ENCODE peak calls at places on chromosomes 4 and X, in eight cellular contexts. One of them, this sample, is unnamed.
A peak's percentile ranks its signal among the peaks of the same experiment; 100 is the strongest.

GRCh38 chr4:28947374-28947773 is 1772.8 kb upstream of the PCDH7 start:
- DNase-seq in WTC11: no peak
- DNase-seq in endothelial cell of umbilical vein: no peak
- DNase-seq in H1: no peak
- DNase-seq in HCT116: no peak
- DNase-seq in GM12878: no peak
- DNase-seq in K562: no peak
- DNase-seq in A549: no peak
- DNase-seq in this sample: no peak

GRCh38 chr4:26248647-26249046 is 72.2 kb upstream of the RBPJ start:
- DNase-seq in H1: no peak
- DNase-seq in GM12878: no peak
- DNase-seq in HCT116: no peak
- DNase-seq in A549: no peak
- DNase-seq in WTC11: no peak
- DNase-seq in endothelial cell of umbilical vein: no peak
- DNase-seq in K562: no peak
- DNase-seq in this sample: peak; percentile 26

GRCh38 chr4:108881190-108881589 is 118.3 kb upstream of the ETNPPL start:
- DNase-seq in A549: no peak
- DNase-seq in K562: no peak
- DNase-seq in H1: no peak
- DNase-seq in endothelial cell of umbilical vein: peak; percentile 85
- DNase-seq in WTC11: no peak
- DNase-seq in GM12878: no peak
- DNase-seq in HCT116: no peak
- DNase-seq in this sample: no peak

GRCh38 chrX:51860679-51861078 is 32.7 kb upstream of the MAGED1 start:
- DNase-seq in A549: peak; percentile 25
- DNase-seq in H1: no peak
- DNase-seq in endothelial cell of umbilical vein: peak; percentile 22
- DNase-seq in GM12878: no peak
- DNase-seq in K562: peak; percentile 27
- DNase-seq in HCT116: peak; percentile 18
- DNase-seq in WTC11: peak; percentile 13
- DNase-seq in this sample: peak; percentile 30

GRCh38 chr4:113468165-113469022 is 293.1 kb downstream of the CAMK2D start:
- DNase-seq in A549: peak; percentile 79
- DNase-seq in K562: no peak
- DNase-seq in GM12878: no peak
- DNase-seq in endothelial cell of umbilical vein: peak; percentile 100
- DNase-seq in HCT116: peak; percentile 98
- DNase-seq in WTC11: peak; percentile 10
- DNase-seq in H1: peak; percentile 66
- DNase-seq in this sample: peak; percentile 23

GRCh38 chr4:156019238-156019637 is 65.6 kb upstream of the CTSO start:
- DNase-seq in K562: no peak
- DNase-seq in H1: no peak
- DNase-seq in GM12878: no peak
- DNase-seq in A549: no peak
- DNase-seq in WTC11: no peak
- DNase-seq in endothelial cell of umbilical vein: no peak
- DNase-seq in HCT116: no peak
- DNase-seq in this sample: no peak

GRCh38 chrX:135185795-135186443 is 14.7 kb upstream of the CT55 start:
- DNase-seq in HCT116: peak; percentile 42
- DNase-seq in endothelial cell of umbilical vein: peak; percentile 30
- DNase-seq in A549: peak; percentile 58
- DNase-seq in H1: peak; percentile 25
- DNase-seq in WTC11: peak; percentile 32
- DNase-seq in GM12878: peak; percentile 11
- DNase-seq in K562: peak; percentile 54
- DNase-seq in this sample: peak; percentile 70

GRCh38 chr4:4990329-4990728 is 28.9 kb downstream of the CYTL1 start:
- DNase-seq in endothelial cell of umbilical vein: no peak
- DNase-seq in GM12878: no peak
- DNase-seq in WTC11: no peak
- DNase-seq in HCT116: no peak
- DNase-seq in A549: no peak
- DNase-seq in H1: no peak
- DNase-seq in K562: no peak
- DNase-seq in this sample: no peak

GRCh38 chrX:118807151-118808017 is 16.2 kb upstream of the ZCCHC12 start:
- DNase-seq in K562: peak; percentile 24
- DNase-seq in A549: peak; percentile 67
- DNase-seq in GM12878: peak; percentile 15
- DNase-seq in WTC11: peak; percentile 36
- DNase-seq in HCT116: peak; percentile 15
- DNase-seq in endothelial cell of umbilical vein: peak; percentile 50
- DNase-seq in H1: no peak
- DNase-seq in this sample: peak; percentile 74

GRCh38 chrX:57641338-57641737 is 38.7 kb downstream of the NLRP2B start:
- DNase-seq in H1: no peak
- DNase-seq in GM12878: no peak
- DNase-seq in A549: no peak
- DNase-seq in endothelial cell of umbilical vein: no peak
- DNase-seq in K562: no peak
- DNase-seq in HCT116: no peak
- DNase-seq in WTC11: no peak
- DNase-seq in this sample: no peak
- TF ChIP-seq MAX in H1: no peak
- TF ChIP-seq MAX in GM12878: no peak
- TF ChIP-seq MAX in A549: no peak
- TF ChIP-seq MAX in endothelial cell of umbilical vein: no peak
- TF ChIP-seq MAX in K562: no peak
- TF ChIP-seq MAX in HCT116: no peak
- TF ChIP-seq MAX in WTC11: no peak
- TF ChIP-seq MAX in this sample: no peak

DNA sequence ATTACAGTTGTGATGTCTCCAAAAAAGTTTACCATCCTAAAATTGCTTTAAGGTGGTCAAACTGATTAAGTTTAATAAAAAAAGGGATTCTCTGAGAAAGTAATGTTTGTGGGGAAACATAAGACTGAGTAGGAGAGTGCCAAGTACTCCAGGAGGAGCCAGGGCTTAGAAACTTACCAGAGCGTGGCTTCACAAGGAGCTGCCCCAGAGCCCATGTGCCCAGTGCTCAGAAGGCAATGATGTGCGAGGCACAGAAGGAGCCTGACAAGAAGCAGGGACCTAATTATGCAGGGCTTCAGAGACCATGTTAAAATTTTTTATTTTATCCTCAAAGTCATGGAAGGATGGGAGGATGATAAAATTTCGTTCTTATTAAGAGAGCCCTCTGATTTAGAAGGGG is 204.2 kb downstream of the PALLD start:
- DNase-seq in H1: no peak
- DNase-seq in K562: no peak
- DNase-seq in endothelial cell of umbilical vein: no peak
- DNase-seq in GM12878: no peak
- DNase-seq in WTC11: no peak
- DNase-seq in A549: no peak
- DNase-seq in HCT116: no peak
- DNase-seq in this sample: no peak
- TF ChIP-seq MAX in H1: no peak
- TF ChIP-seq MAX in K562: no peak
- TF ChIP-seq MAX in endothelial cell of umbilical vein: no peak
- TF ChIP-seq MAX in GM12878: no peak
- TF ChIP-seq MAX in WTC11: no peak
- TF ChIP-seq MAX in A549: no peak
- TF ChIP-seq MAX in HCT116: no peak
- TF ChIP-seq MAX in this sample: no peak

GRCh38 chrX:97747346-97747745 is 863.6 kb downstream of the RPA4 start:
- DNase-seq in WTC11: no peak
- DNase-seq in HCT116: no peak
- DNase-seq in endothelial cell of umbilical vein: no peak
- DNase-seq in A549: no peak
- DNase-seq in H1: no peak
- DNase-seq in GM12878: no peak
- DNase-seq in K562: no peak
- DNase-seq in this sample: no peak

GRCh38 chrX:97740886-97741285 is 857.2 kb downstream of the RPA4 start:
- DNase-seq in GM12878: no peak
- DNase-seq in HCT116: no peak
- DNase-seq in A549: no peak
- DNase-seq in endothelial cell of umbilical vein: no peak
- DNase-seq in K562: no peak
- DNase-seq in WTC11: no peak
- DNase-seq in H1: no peak
- DNase-seq in this sample: no peak

GRCh38 chrX:97740044-97740443 is 856.3 kb downstream of the RPA4 start:
- DNase-seq in A549: no peak
- DNase-seq in GM12878: no peak
- DNase-seq in K562: no peak
- DNase-seq in WTC11: no peak
- DNase-seq in endothelial cell of umbilical vein: peak; percentile 1
- DNase-seq in H1: no peak
- DNase-seq in HCT116: no peak
- DNase-seq in this sample: no peak

GRCh38 chrX:97743014-97743413 is 859.3 kb downstream of the RPA4 start:
- DNase-seq in H1: no peak
- DNase-seq in HCT116: no peak
- DNase-seq in A549: peak; percentile 0
- DNase-seq in GM12878: no peak
- DNase-seq in WTC11: peak; percentile 14
- DNase-seq in K562: no peak
- DNase-seq in endothelial cell of umbilical vein: no peak
- DNase-seq in this sample: peak; percentile 16
- TF ChIP-seq MAX in H1: no peak
- TF ChIP-seq MAX in HCT116: no peak
- TF ChIP-seq MAX in A549: no peak
- TF ChIP-seq MAX in GM12878: no peak
- TF ChIP-seq MAX in WTC11: no peak
- TF ChIP-seq MAX in K562: no peak
- TF ChIP-seq MAX in endothelial cell of umbilical vein: no peak
- TF ChIP-seq MAX in this sample: no peak

DNA sequence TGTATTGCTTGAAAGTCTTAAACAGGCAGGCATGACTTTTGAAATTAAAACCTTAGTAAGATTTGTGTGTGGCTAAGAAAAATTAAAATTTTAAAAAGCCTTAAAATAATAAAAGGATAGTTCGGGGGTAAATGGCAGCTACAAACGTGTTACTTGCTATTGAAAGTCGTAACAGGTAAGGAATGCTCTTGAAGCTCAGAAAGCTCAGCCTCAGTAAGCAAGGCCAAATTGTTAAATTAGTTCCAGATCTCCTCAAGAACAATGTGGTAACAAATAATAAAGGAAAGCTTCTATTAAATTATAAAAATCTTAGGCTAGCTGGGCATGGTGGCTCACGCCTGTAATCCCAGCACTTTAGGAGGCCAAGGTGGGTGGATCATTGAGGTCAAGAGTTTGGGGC is 25.5 kb downstream of the PRMT9 start:
- DNase-seq in A549: no peak
- DNase-seq in endothelial cell of umbilical vein: no peak
- DNase-seq in K562: no peak
- DNase-seq in GM12878: no peak
- DNase-seq in HCT116: no peak
- DNase-seq in H1: no peak
- DNase-seq in WTC11: no peak
- DNase-seq in this sample: no peak
- TF ChIP-seq MAX in A549: no peak
- TF ChIP-seq MAX in endothelial cell of umbilical vein: no peak
- TF ChIP-seq MAX in K562: no peak
- TF ChIP-seq MAX in GM12878: no peak
- TF ChIP-seq MAX in HCT116: no peak
- TF ChIP-seq MAX in H1: no peak
- TF ChIP-seq MAX in WTC11: no peak
- TF ChIP-seq MAX in this sample: no peak

DNA sequence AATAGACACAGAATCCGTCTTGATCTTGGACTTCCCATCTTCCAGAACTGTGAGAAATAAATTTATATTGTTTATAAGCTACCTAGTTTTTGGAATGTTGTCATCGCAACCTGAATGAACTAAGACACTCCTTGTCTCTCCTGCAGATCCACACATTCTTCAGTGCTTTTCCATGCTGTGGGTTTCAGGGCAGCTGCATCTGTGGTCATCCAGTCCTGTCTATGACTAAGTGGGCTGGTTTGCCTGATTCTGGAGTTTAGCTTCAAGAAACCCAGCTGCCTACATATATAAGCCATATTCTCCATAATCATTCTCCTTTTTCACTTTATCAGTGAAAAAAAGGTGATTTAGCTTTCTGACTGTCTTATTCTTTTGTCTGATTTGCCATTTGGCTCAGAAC is 170.3 kb upstream of the KIT start:
- DNase-seq in endothelial cell of umbilical vein: no peak
- DNase-seq in HCT116: no peak
- DNase-seq in A549: no peak
- DNase-seq in WTC11: no peak
- DNase-seq in K562: no peak
- DNase-seq in GM12878: no peak
- DNase-seq in H1: no peak
- DNase-seq in this sample: no peak
- TF ChIP-seq MAX in endothelial cell of umbilical vein: no peak
- TF ChIP-seq MAX in HCT116: no peak
- TF ChIP-seq MAX in A549: no peak
- TF ChIP-seq MAX in WTC11: no peak
- TF ChIP-seq MAX in K562: no peak
- TF ChIP-seq MAX in GM12878: no peak
- TF ChIP-seq MAX in H1: no peak
- TF ChIP-seq MAX in this sample: no peak

GRCh38 chr4:104860227-104861123 is 286.2 kb upstream of the TET2 start:
- DNase-seq in endothelial cell of umbilical vein: peak; percentile 67
- DNase-seq in HCT116: peak; percentile 76
- DNase-seq in GM12878: peak; percentile 72
- DNase-seq in H1: peak; percentile 36
- DNase-seq in WTC11: peak; percentile 54
- DNase-seq in A549: peak; percentile 66
- DNase-seq in K562: peak; percentile 27
- DNase-seq in this sample: peak; percentile 73

GRCh38 chr4:104859601-104860000 is 287.1 kb upstream of the TET2 start:
- DNase-seq in H1: no peak
- DNase-seq in endothelial cell of umbilical vein: no peak
- DNase-seq in HCT116: no peak
- DNase-seq in K562: no peak
- DNase-seq in A549: no peak
- DNase-seq in WTC11: no peak
- DNase-seq in GM12878: no peak
- DNase-seq in this sample: no peak
- TF ChIP-seq MAX in H1: no peak
- TF ChIP-seq MAX in endothelial cell of umbilical vein: no peak
- TF ChIP-seq MAX in HCT116: no peak
- TF ChIP-seq MAX in K562: no peak
- TF ChIP-seq MAX in A549: no peak
- TF ChIP-seq MAX in WTC11: no peak
- TF ChIP-seq MAX in GM12878: no peak
- TF ChIP-seq MAX in this sample: no peak

This sample was measured in NB4.